ENCODE peak calls at places on chromosomes 3 and 15, in nine cellular contexts. E is fibroblast of lung; I is kidney; U is CD8-positive, alpha-beta memory T cell; Z is sigmoid colon; Q is PC-3; D is CD4-positive, CD25-positive, alpha-beta regulatory T cell; Y is left lung; O is HepG2. T is an unnamed sample. For H3K4me1, the result is how much of the 10 kb centered on the place peaks cover.

GRCh38 chr3:186783731-186784515 is 546 bp downstream of the EIF4A2 start:
- DNase-seq in O (peak), U (peak), Y (peak), I (peak), D (peak), Z (peak), Q (peak), E (peak), T (peak)

GRCh38 chr3:168250415-168250861 is 154.7 kb upstream of the GOLIM4 start:
- DNase-seq in E (peak), O (no peak), U (no peak), Y (no peak), Q (no peak), Z (no peak), D (no peak), I (no peak), T (no peak)

GRCh38 chr3:11001020-11001657 is 8.6 kb downstream of the SLC6A1 start:
- DNase-seq in E (no peak), O (peak), U (no peak), Z (no peak), D (no peak), Q (no peak), Y (no peak), I (no peak), T (no peak)

GRCh38 chr3:62203152-62203551 is 170.2 kb downstream of the FEZF2 start:
- DNase-seq in Z (no peak), O (no peak), D (no peak), E (no peak), I (no peak), U (no peak), Y (no peak), Q (no peak), T (no peak)

GRCh38 chr3:103791786-103792515 is 1357.1 kb downstream of the ZPLD1 start:
- DNase-seq in Y (no peak), U (no peak), Z (no peak), I (no peak), Q (no peak), O (no peak), D (no peak), E (no peak), T (no peak)

GRCh38 chr3:106296111-106296510 is 427.3 kb upstream of the CBLB start:
- DNase-seq in Q (no peak), Z (no peak), U (no peak), I (no peak), Y (no peak), E (no peak), D (no peak), O (no peak), T (no peak)

GRCh38 chr3:39808467-39809180 is 785 bp upstream of the MYRIP start:
- DNase-seq in O (peak), I (peak), Z (no peak), D (no peak), U (no peak), Y (peak), Q (no peak), E (no peak), T (no peak)

GRCh38 chr3:121989943-121990342 is 32.1 kb downstream of the ILDR1 start:
- DNase-seq in Y (no peak), O (no peak), Q (peak), U (no peak), Z (no peak), D (no peak), E (no peak), I (no peak), T (no peak)

GRCh38 chr3:195160908-195161434 is 110.0 kb downstream of the XXYLT1 start:
- DNase-seq in Z (no peak), D (no peak), U (no peak), O (no peak), E (no peak), Y (no peak), Q (no peak), I (no peak), T (no peak)

GRCh38 chr15:74724570-74725240 is 623 bp downstream of the CYP1A1 start:
- DNase-seq in O (no peak), I (no peak), Y (no peak), Z (no peak), E (no peak), U (no peak), D (no peak), Q (no peak), T (no peak)

GRCh38 chr3:67083277-67083676 is 85.2 kb downstream of the KBTBD8 start:
- DNase-seq in Q (peak), E (peak), Z (no peak), U (no peak), O (no peak), D (peak), I (no peak), Y (no peak), T (no peak)

DNA sequence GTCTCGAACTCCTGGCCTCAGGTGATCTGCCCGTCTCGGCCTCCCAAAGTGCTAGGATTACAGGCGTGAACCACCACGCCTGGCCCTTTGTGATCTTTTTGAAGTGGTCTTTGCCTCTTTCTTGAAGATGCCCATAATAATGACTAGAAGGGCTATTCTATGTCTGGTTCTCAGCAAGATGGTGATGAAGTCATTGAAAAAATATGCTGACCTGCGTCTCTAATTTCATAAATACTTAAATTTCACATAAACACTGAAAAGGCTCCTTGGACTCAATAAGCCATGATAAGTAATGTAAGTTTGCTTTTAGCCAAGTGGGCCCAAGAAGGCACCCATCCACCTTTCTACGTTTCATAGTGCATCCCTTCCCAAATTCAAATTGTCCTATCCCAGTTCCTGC is 775 bp upstream of the MAPK6 start:
- DNase-seq in O (no peak), I (no peak), E (peak), Q (peak), Y (no peak), D (no peak), U (no peak), Z (no peak), T (no peak)
- H3K4me3 ChIP-seq in O (peak), I (no peak), E (no peak), Q (peak), Y (no peak), D (peak), U (peak), Z (no peak), T (peak)

DNA sequence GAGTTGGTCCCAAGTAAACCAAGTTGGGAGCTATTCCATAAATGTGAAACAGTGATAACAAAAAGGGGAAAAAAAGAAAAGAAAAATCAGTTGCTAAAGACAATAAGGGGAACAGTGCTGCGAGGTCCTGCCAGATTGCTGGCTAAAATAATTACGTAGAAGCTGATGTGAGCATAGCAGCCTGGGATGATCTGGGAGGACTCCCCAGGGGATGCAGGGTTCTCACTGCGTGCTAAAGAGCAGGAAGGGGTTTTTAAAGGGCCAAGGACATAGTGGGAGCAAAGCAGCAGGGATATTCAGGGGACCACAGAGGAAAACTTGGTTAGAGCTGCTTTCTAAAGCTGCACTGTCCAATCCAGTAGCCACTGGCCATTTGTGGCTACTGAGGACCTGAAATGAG is 133.0 kb upstream of the UMPS start:
- DNase-seq in U (no peak), E (no peak), Q (no peak), I (no peak), Z (no peak), Y (no peak), D (no peak), O (no peak), T (no peak)
- H3K4me1 ChIP-seq in U (under half), E (under half), Q (under half), I (under half), Z (under half), Y (under half), D (under half), O (half or more), T (under half)

DNA sequence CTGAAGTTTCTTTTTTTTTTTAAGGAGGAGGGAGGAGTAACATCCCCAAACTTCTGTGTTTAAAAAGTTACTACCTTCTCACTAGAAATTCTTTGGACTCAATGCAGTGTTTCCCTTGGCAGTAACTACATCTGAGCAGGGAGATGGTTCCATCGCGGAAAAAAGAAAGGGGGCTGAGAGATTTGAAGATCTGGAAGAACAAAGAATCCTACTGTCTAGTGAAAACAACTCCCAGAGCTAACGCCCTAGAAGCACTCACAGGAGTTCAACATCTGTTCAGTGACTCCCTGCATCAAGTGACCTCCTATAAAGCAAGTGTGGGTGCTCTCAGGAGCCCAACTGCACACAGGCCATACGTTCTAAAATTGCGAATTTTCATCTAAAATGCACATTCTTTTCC is 66.8 kb upstream of the PXYLP1 start:
- DNase-seq in Z (no peak), E (no peak), Y (no peak), Q (no peak), I (no peak), U (no peak), O (no peak), D (no peak), T (no peak)
- H3K27ac ChIP-seq in Z (no peak), E (no peak), Y (no peak), Q (no peak), I (no peak), U (no peak), O (no peak), D (no peak), T (no peak)

DNA sequence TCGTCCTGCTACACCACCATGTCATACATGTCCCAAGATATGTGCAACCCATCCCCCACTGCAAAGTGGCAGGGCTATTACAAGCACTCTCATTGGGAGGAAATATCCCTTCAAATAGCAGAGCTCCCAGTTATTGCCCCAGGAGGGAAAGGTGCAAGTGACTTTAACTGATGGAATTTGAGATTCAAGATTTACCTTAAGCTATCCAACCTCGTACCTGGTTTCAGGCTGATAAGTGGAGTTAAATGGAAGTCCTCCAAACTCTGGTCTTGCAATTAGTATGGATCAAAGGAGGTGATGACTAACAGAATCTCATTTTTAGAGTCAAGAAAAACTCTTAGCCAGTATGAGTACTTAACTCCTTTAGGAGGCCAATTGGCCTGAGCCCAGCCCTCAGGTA is 2.1 kb downstream of the SLCO2A1 start:
- DNase-seq in D (no peak), O (no peak), Q (peak), I (no peak), Y (no peak), E (no peak), Z (no peak), U (no peak), T (no peak)
- H3K4me3 ChIP-seq in D (no peak), O (no peak), Q (no peak), I (peak), Y (peak), E (no peak), Z (no peak), U (no peak), T (peak)

GRCh38 chr3:136898954-136899353 is 36.9 kb downstream of the NCK1 start:
- DNase-seq in Z (no peak), I (no peak), Q (no peak), O (no peak), D (no peak), U (no peak), E (peak), Y (no peak), T (no peak)
- H3K4me1 ChIP-seq in Z (under half), I (under half), Q (under half), O (under half), D (half or more), U (under half), E (under half), Y (under half), T (under half)

GRCh38 chr3:150152567-150152966 is 181.9 kb upstream of the PFN2 start:
- DNase-seq in I (no peak), U (no peak), Q (no peak), Z (no peak), O (no peak), D (no peak), Y (no peak), E (no peak), T (no peak)

GRCh38 chr3:150147776-150148175 is 177.1 kb upstream of the PFN2 start:
- DNase-seq in D (no peak), Q (peak), O (no peak), Y (no peak), U (no peak), Z (no peak), I (no peak), E (peak), T (no peak)

GRCh38 chr3:150146891-150147761 is 176.4 kb upstream of the PFN2 start:
- DNase-seq in Y (peak), Z (peak), U (no peak), O (no peak), E (peak), D (no peak), I (peak), Q (peak), T (no peak)

GRCh38 chr3:150150633-150151032 is 179.9 kb upstream of the PFN2 start:
- DNase-seq in I (no peak), E (no peak), D (no peak), U (no peak), Y (no peak), O (no peak), Z (no peak), Q (peak), T (no peak)

DNA sequence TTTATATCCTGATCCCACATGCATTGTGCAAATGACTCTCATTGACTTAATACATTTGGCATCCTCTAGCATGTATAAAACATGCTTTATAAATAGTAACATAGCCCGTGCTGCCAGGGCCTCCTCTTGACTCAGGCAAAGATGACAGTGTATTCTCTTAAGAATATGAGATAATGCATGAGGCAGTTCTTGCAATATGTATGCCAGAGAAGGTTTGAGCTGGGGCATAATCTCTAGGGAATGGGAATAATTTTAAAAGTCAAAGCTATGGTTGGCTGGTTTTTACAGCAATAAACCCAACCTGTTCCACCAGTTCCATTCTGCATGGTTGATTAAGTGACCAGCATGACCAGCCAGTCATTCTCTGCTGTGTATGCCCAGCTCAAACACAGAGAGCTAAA is 179.0 kb upstream of the PFN2 start:
- DNase-seq in Y (no peak), I (no peak), D (no peak), Z (no peak), Q (peak), E (peak), U (no peak), O (no peak), T (no peak)
- H3K27ac ChIP-seq in Y (no peak), I (peak), D (no peak), Z (peak), Q (peak), E (peak), U (no peak), O (no peak), T (no peak)

DNA sequence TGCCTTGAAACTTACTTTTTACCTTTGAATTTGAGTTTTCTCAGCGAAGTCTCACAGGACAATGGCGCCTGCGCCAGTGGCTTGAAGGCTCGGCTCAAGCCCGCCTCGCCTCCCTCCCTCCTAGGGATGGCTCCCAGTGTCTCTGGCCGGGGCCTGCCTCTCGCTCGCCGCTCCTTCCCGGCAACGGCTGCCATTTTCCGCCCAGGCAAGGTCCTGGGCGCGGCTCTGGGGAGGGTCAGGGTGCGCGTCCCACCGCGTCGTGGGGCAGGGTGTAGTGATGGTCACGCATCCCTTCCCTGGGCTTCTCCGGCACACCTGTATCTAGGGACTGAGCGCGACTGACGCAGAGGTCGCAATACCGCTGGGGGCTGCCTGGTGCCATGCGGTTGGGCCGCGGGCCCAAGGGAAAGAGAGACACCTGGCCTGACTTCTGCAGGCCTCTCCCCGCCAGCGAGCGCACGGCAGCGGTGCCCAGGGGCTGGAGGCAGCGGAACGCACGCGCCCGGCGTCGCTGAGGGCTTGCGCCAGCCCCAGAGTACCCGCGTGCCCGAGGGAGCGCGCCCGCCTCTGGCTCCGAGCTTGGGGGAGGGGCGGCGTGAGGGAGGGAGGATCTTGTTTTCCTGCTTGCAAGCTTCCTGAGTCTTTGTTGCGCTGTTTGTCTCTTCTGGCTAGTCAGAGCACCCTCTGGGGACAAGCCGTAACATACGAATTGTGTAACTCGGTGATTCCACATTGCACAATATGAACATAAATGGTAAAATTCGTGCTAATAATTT is 20.7 kb upstream of the FEM1B start:
- DNase-seq in O (peak), Q (peak), E (peak), Z (peak), D (peak), Y (peak), U (no peak), I (peak), T (peak)
- H3K4me3 ChIP-seq in O (peak), Q (peak), E (peak), Z (peak), D (peak), Y (peak), U (peak), I (peak), T (peak)